ENCODE peak calls at places on chromosomes 12 and 14, in five cellular contexts. N is HepG2, B is GM23338, S is A549, F is GM12878. L is an unnamed sample.

GRCh38 chr12:48185181-48185919 is 1.9 kb downstream of the CCDC184 start:
- DNase-seq in N (no peak), B (peak), S (no peak), F (no peak), L (no peak)

GRCh38 chr14:100662850-100663527 is 63.7 kb upstream of the DLK1 start:
- DNase-seq in N (peak), B (peak), S (peak), F (no peak), L (peak)

GRCh38 chr12:15693233-15693911 is 95.8 kb downstream of the EPS8 start:
- DNase-seq in N (no peak), B (no peak), S (no peak), F (no peak), L (no peak)

GRCh38 chr12:47881826-47882427 is 22.9 kb downstream of the VDR start:
- DNase-seq in N (no peak), B (no peak), S (no peak), F (no peak), L (no peak)

GRCh38 chr12:268483-268840 is 5.8 kb upstream of the SLC6A13 start:
- DNase-seq in N (no peak), B (no peak), S (no peak), F (no peak), L (no peak)

GRCh38 chr12:111446044-111446581 is 40.4 kb downstream of the SH2B3 start:
- DNase-seq in N (no peak), B (peak), S (no peak), F (no peak), L (peak)

GRCh38 chr14:24052656-24053547 is 1.1 kb downstream of the CARMIL3 start:
- DNase-seq in N (no peak), B (no peak), S (no peak), F (no peak), L (no peak)

GRCh38 chr14:55581011-55581806 is 1.2 kb downstream of the KTN1 start:
- DNase-seq in N (peak), B (peak), S (peak), F (no peak), L (peak)

GRCh38 chr14:49861923-49862673 is 9.5 kb upstream of the NEMF start:
- DNase-seq in N (peak), B (peak), S (peak), F (no peak), L (peak)

GRCh38 chr14:33386771-33387170 is 448.1 kb downstream of the NPAS3 start:
- DNase-seq in N (no peak), B (no peak), S (no peak), F (no peak), L (no peak)

GRCh38 chr12:1629338-1630080 is 478 bp downstream of the WNT5B start:
- DNase-seq in N (peak), B (peak), S (no peak), F (no peak), L (no peak)

GRCh38 chr12:62911288-62911687 is 23.7 kb downstream of the PPM1H start:
- DNase-seq in N (no peak), B (no peak), S (no peak), F (no peak), L (peak)

GRCh38 chr14:103143535-103143934 is 20.3 kb downstream of the TNFAIP2 start:
- DNase-seq in N (no peak), B (no peak), S (no peak), F (no peak), L (no peak)

GRCh38 chr14:91284146-91284790 is 39.8 kb upstream of the GPR68 start:
- DNase-seq in N (no peak), B (no peak), S (no peak), F (no peak), L (no peak)

GRCh38 chr14:90419200-90419599 is 22.4 kb downstream of the CALM1 start:
- DNase-seq in N (no peak), B (no peak), S (peak), F (no peak), L (no peak)

GRCh38 chr14:76386922-76387782 is 11.2 kb downstream of the ESRRB start:
- DNase-seq in N (peak), B (peak), S (peak), F (peak), L (peak)

GRCh38 chr12:121942145-121942718 is 23.8 kb downstream of the CFAP251 start:
- DNase-seq in N (no peak), B (no peak), S (no peak), F (no peak), L (no peak)

GRCh38 chr12:20459920-20460319 is 91.6 kb downstream of the PDE3A start:
- DNase-seq in N (no peak), B (no peak), S (no peak), F (no peak), L (no peak)

GRCh38 chr12:95623554-95624170 is 72.4 kb upstream of the USP44 start:
- DNase-seq in N (peak), B (peak), S (peak), F (no peak), L (peak)

GRCh38 chr12:62268956-62269355 is 8.8 kb downstream of the USP15 start:
- DNase-seq in N (no peak), B (no peak), S (no peak), F (no peak), L (no peak)

GRCh38 chr12:111645433-111645832 is 40.3 kb downstream of the BRAP start:
- DNase-seq in N (no peak), B (no peak), S (no peak), F (no peak), L (no peak)

GRCh38 chr12:25994252-25994651 is 35.8 kb downstream of the RASSF8 start:
- DNase-seq in N (no peak), B (no peak), S (no peak), F (no peak), L (no peak)
- TF ChIP-seq JUNB in N (no peak), B (no peak), S (no peak), F (no peak), L (no peak)

DNA sequence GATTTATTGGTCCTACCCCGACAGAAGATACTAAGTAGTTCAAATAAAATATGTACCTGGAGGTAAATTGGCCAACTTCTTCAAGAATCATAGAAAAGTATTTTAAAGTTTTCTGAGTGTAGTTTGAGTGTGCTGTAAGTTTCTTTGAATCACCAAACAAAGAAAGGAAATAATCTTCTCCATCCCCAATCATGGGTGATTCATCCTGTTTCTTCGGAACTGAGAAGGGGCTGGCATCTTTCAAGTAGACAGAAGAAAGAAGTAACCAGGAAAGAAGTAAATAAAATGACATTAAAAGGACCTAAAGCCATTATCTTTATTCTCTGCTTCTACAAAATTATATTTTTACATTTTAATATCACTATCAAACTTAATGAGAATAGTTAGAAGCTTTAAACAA is 6.8 kb downstream of the LMNTD1 start:
- DNase-seq in N (no peak), B (no peak), S (no peak), F (no peak), L (no peak)
- TF ChIP-seq JUNB in N (no peak), B (no peak), S (no peak), F (no peak), L (no peak)

GRCh38 chr12:14403293-14403692 is 37.8 kb downstream of the ATF7IP start:
- DNase-seq in N (no peak), B (no peak), S (no peak), F (no peak), L (no peak)

GRCh38 chr12:14400599-14400998 is 35.1 kb downstream of the ATF7IP start:
- DNase-seq in N (no peak), B (no peak), S (no peak), F (no peak), L (no peak)

GRCh38 chr12:14402697-14403096 is 37.2 kb downstream of the ATF7IP start:
- DNase-seq in N (no peak), B (no peak), S (no peak), F (no peak), L (no peak)

GRCh38 chr12:14396071-14396470 is 30.6 kb downstream of the ATF7IP start:
- DNase-seq in N (no peak), B (no peak), S (no peak), F (peak), L (no peak)

DNA sequence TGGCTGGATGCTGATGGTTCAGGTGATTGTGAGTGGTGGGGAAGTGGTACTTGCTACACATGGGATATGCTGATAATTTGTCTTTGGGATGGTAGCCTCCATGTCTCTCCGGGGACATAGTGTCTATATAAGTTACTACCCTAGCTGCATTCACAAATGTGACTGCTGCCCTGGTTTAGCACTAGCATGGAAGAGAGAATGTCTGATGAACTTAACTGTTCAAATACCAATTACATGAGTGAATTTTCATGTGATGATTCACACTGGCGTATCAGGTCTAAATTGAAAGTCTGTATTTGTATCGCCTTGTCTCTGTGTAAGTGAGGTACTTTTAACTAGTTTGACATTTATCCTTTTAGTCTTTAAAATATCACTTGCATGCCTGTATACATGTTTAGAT is 34.4 kb downstream of the ATF7IP start:
- DNase-seq in N (no peak), B (no peak), S (no peak), F (no peak), L (no peak)
- TF ChIP-seq JUNB in N (no peak), B (no peak), S (no peak), F (no peak), L (no peak)

GRCh38 chr12:14280921-14281320 is 84.6 kb upstream of the ATF7IP start:
- DNase-seq in N (no peak), B (no peak), S (no peak), F (peak), L (no peak)

GRCh38 chr12:14279845-14280244 is 85.6 kb upstream of the ATF7IP start:
- DNase-seq in N (no peak), B (no peak), S (no peak), F (no peak), L (no peak)

GRCh38 chr12:14281539-14281938 is 83.9 kb upstream of the ATF7IP start:
- DNase-seq in N (no peak), B (no peak), S (no peak), F (no peak), L (no peak)

GRCh38 chr12:14275886-14276285 is 89.6 kb upstream of the ATF7IP start:
- DNase-seq in N (no peak), B (no peak), S (no peak), F (no peak), L (peak)

GRCh38 chr12:14278294-14278953 is 87.1 kb upstream of the ATF7IP start:
- DNase-seq in N (no peak), B (no peak), S (no peak), F (no peak), L (no peak)
- TF ChIP-seq JUNB in N (no peak), B (no peak), S (no peak), F (no peak), L (no peak)

DNA sequence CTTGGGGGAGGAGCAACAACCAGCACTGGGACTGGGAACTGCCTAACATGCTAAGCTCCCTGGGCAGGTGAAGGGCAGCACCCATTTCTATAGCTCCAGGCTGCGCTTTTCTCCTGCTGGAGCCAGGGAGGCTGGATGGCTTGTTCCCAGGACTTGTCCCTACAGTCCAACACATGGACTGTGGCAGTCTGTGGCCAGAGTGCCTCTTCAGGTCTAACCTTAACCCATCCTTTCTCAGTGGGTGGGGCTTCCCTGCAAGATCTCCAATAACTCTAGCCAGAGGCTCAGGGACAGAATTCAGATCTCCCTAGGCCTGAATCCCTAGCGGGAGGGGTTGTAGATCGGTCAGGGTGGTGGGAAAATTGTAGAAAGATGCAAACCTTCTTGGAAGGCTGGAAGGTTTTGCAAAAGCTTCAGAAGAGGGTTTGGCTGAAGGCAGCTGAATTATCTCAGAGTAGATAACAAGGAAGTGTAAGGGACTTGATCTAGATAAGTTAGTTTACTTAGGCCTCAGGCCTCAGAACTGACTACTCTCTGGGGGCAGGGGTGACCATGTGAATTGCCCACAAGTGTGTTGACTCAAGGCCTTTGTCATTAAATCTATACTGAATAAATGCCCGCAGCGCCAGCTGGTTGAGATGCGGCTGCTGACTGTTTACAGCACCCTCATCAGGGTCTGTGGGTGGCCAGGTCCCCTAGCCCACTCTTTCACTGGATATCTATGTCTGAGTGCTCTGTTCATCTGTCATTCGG is 60.7 kb downstream of the SSPN start:
- DNase-seq in N (no peak), B (no peak), S (no peak), F (no peak), L (no peak)
- TF ChIP-seq JUNB in N (no peak), B (no peak), S (no peak), F (no peak), L (no peak)

DNA sequence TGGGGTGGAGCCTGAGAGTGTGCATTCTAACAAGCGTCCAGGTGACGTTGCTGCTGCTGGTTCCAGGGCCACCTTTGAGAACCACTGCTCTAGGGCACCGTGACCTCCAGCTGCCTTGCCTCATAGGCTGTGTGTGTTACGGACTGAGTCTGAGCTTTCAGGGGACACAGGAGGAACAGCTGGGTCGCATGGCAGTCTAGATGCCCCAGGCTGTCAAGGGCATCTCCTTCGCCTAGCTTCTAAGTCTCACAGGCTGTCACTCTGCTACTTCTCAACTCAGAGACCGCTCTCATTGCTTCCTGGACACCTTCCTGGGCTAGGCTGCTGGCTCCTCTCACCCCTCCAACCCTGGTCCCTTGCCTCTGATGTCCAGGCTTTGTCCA is 965 bp downstream of the KRT73 start:
- DNase-seq in N (no peak), B (no peak), S (no peak), F (no peak), L (no peak)
- TF ChIP-seq JUNB in N (no peak), B (no peak), S (no peak), F (no peak), L (no peak)

GRCh38 chr12:100382327-100382726 is 25.5 kb downstream of the SLC17A8 start:
- DNase-seq in N (no peak), B (no peak), S (no peak), F (no peak), L (no peak)
- TF ChIP-seq JUNB in N (no peak), B (no peak), S (no peak), F (no peak), L (no peak)

DNA sequence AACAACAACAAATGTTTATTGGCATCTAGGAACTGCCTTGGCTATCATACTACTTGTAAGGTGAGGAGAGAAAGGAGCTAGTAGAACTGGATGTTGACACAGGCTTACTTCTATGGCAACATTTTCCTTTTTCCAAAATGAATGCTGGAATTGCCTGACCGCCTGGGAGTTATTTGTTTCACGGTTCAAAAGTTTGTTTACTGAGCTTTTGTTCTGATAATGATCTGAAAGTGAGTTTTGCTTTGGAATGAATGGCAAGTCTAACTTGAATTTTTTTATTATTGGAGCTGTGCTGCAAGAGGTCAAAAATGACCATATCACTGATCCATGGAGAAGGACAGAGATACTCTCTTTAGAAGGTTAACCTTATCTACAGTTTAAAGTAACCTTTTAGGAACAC is 183.5 kb upstream of the CAND1 start:
- DNase-seq in N (no peak), B (no peak), S (no peak), F (no peak), L (no peak)
- TF ChIP-seq JUNB in N (no peak), B (no peak), S (no peak), F (no peak), L (no peak)

DNA sequence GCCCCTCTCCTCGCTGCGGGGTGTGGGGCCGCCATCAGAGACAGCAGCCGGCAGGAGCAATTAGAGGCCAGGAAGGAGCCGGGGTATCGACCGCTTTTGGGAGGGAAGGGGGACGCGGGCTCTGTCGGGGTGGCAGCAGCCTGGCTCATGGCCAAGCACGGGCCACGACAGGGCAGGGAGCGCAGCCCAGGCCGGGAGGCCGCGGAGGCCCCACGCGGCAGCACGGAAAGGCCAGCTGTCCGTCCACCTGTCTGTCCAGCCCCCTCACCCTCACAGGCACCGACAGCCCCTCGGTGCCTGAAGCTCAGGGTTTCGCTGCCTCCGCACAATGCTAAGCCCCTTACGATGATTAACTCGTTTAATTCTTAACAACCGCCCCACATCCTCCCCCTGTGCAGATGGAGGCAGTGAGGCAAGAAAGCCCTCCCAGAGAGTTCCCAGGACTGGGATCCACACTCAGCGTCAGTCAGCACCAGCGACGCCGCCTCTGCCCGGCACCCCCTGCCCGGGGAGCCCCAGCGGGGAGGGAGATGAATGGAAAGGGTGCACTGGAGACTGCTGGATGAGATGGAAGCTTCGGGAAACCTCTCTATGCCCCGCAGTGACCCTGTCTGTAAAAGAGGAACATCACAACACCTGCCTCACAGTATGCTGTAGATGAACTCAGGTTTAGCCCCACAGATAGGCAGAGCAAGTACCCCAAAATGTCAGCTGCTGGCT is 23.7 kb downstream of the NCOR2 start:
- DNase-seq in N (no peak), B (no peak), S (no peak), F (no peak), L (no peak)
- TF ChIP-seq JUNB in N (no peak), B (no peak), S (no peak), F (no peak), L (no peak)

GRCh38 chr12:117674313-117674712 is 294.5 kb downstream of the KSR2 start:
- DNase-seq in N (no peak), B (no peak), S (no peak), F (no peak), L (no peak)
- TF ChIP-seq JUNB in N (no peak), B (no peak), S (no peak), F (no peak), L (no peak)